ENCODE peak calls at places on chromosomes 4 and X, in six cellular contexts. F, D, Q, X, U and A are unnamed samples.

GRCh38 chr4:25440478-25441030 is 63.5 kb downstream of the ANAPC4 start:
- DNase-seq in X (no peak), D (no peak), U (no peak), Q (no peak), F (no peak), A (no peak)

GRCh38 chr4:94511591-94511990 is 59.8 kb downstream of the PDLIM5 start:
- DNase-seq in U (no peak), X (no peak), Q (no peak), F (no peak), D (no peak), A (no peak)

GRCh38 chr4:53653484-53654053 is 62.3 kb upstream of the LNX1 start:
- DNase-seq in Q (no peak), D (no peak), X (no peak), F (peak), U (peak), A (no peak)

GRCh38 chr4:177118596-177118995 is 191.1 kb upstream of the NEIL3 start:
- DNase-seq in D (no peak), Q (no peak), X (no peak), U (no peak), F (peak), A (no peak)

GRCh38 chr4:186755550-186756519 is 32.2 kb upstream of the FAT1 start:
- DNase-seq in D (no peak), F (no peak), U (no peak), X (no peak), Q (no peak), A (no peak)

GRCh38 chr4:95020521-95020920 is 262.8 kb downstream of the BMPR1B start:
- DNase-seq in D (no peak), U (no peak), F (no peak), Q (no peak), X (no peak), A (no peak)

GRCh38 chrX:143632625-143633387 is 3.1 kb downstream of the SLITRK4 start:
- DNase-seq in D (no peak), U (no peak), F (no peak), X (no peak), Q (no peak), A (no peak)

GRCh38 chr4:10203851-10204250 is 87.3 kb upstream of the WDR1 start:
- DNase-seq in D (no peak), Q (no peak), U (no peak), F (peak), X (no peak), A (no peak)

GRCh38 chrX:154125356-154126040 is 18.5 kb upstream of the OPN1LW start:
- DNase-seq in X (no peak), U (no peak), D (no peak), Q (no peak), F (no peak), A (no peak)

GRCh38 chrX:32530802-32531403 is 680.4 kb downstream of the DMD start:
- DNase-seq in F (peak), U (no peak), X (no peak), D (peak), Q (no peak), A (no peak)

GRCh38 chr4:122309988-122310626 is 68.7 kb upstream of the ADAD1 start:
- DNase-seq in D (no peak), Q (no peak), F (peak), U (no peak), X (peak), A (no peak)